ENCODE peak calls at places on chromosomes 3 and 15, in six cellular contexts. One of them, this sample, is unnamed.

GRCh38 chr15:70474367-70474681 is 289.0 kb downstream of the UACA start:
- DNase-seq in right cardiac atrium: peak; percentile 26
- DNase-seq in heart right ventricle: no peak
- DNase-seq in cardiac muscle cell: no peak
- DNase-seq in mesendoderm: no peak
- DNase-seq in psoas muscle: peak; percentile 46
- DNase-seq in this sample: no peak

GRCh38 chr3:23655749-23656148 is 150.0 kb upstream of the UBE2E1 start:
- DNase-seq in right cardiac atrium: no peak
- DNase-seq in heart right ventricle: no peak
- DNase-seq in cardiac muscle cell: no peak
- DNase-seq in mesendoderm: no peak
- DNase-seq in psoas muscle: no peak
- DNase-seq in this sample: no peak

GRCh38 chr3:179446501-179446900 is 4.8 kb downstream of the GNB4 start:
- DNase-seq in right cardiac atrium: no peak
- DNase-seq in heart right ventricle: no peak
- DNase-seq in cardiac muscle cell: peak; percentile 50
- DNase-seq in mesendoderm: peak; percentile 75
- DNase-seq in psoas muscle: no peak
- DNase-seq in this sample: no peak

GRCh38 chr3:43074901-43075689 is 30.8 kb downstream of the POMGNT2 start:
- DNase-seq in right cardiac atrium: no peak
- DNase-seq in heart right ventricle: no peak
- DNase-seq in cardiac muscle cell: no peak
- DNase-seq in mesendoderm: no peak
- DNase-seq in psoas muscle: no peak
- DNase-seq in this sample: no peak

GRCh38 chr15:32641517-32642059 is at the start of gene SCG5:
- DNase-seq in right cardiac atrium: no peak
- DNase-seq in heart right ventricle: no peak
- DNase-seq in cardiac muscle cell: peak; percentile 69
- DNase-seq in mesendoderm: peak; percentile 85
- DNase-seq in psoas muscle: no peak
- DNase-seq in this sample: no peak

GRCh38 chr3:157335677-157336076 is 101.0 kb upstream of the PTX3 start:
- DNase-seq in right cardiac atrium: no peak
- DNase-seq in heart right ventricle: no peak
- DNase-seq in cardiac muscle cell: peak; percentile 85
- DNase-seq in mesendoderm: peak; percentile 78
- DNase-seq in psoas muscle: no peak
- DNase-seq in this sample: no peak

GRCh38 chr3:140055032-140055791 is 120.2 kb downstream of the CLSTN2 start:
- DNase-seq in right cardiac atrium: no peak
- DNase-seq in heart right ventricle: no peak
- DNase-seq in cardiac muscle cell: no peak
- DNase-seq in mesendoderm: no peak
- DNase-seq in psoas muscle: no peak
- DNase-seq in this sample: no peak

GRCh38 chr3:170128977-170129431 is 52.5 kb downstream of the PHC3 start:
- DNase-seq in right cardiac atrium: no peak
- DNase-seq in heart right ventricle: no peak
- DNase-seq in cardiac muscle cell: peak; percentile 12
- DNase-seq in mesendoderm: peak; percentile 44
- DNase-seq in psoas muscle: no peak
- DNase-seq in this sample: no peak

GRCh38 chr3:127450331-127450730 is 140.2 kb downstream of the TPRA1 start:
- DNase-seq in right cardiac atrium: no peak
- DNase-seq in heart right ventricle: no peak
- DNase-seq in cardiac muscle cell: no peak
- DNase-seq in mesendoderm: no peak
- DNase-seq in psoas muscle: no peak
- DNase-seq in this sample: no peak

GRCh38 chr3:15556512-15556911 is 35.0 kb upstream of the COLQ start:
- DNase-seq in right cardiac atrium: no peak
- DNase-seq in heart right ventricle: no peak
- DNase-seq in cardiac muscle cell: no peak
- DNase-seq in mesendoderm: no peak
- DNase-seq in psoas muscle: no peak
- DNase-seq in this sample: no peak

GRCh38 chr15:58346361-58346760 is 85.4 kb upstream of the LIPC start:
- DNase-seq in right cardiac atrium: no peak
- DNase-seq in heart right ventricle: no peak
- DNase-seq in cardiac muscle cell: peak; percentile 51
- DNase-seq in mesendoderm: peak; percentile 77
- DNase-seq in psoas muscle: no peak
- DNase-seq in this sample: no peak

GRCh38 chr3:71905426-71905825 is 120.5 kb upstream of the PROK2 start:
- DNase-seq in right cardiac atrium: no peak
- DNase-seq in heart right ventricle: no peak
- DNase-seq in cardiac muscle cell: no peak
- DNase-seq in mesendoderm: no peak
- DNase-seq in psoas muscle: no peak
- DNase-seq in this sample: no peak

GRCh38 chr15:45802140-45802539 is 167.3 kb downstream of the SQOR start:
- DNase-seq in right cardiac atrium: no peak
- DNase-seq in heart right ventricle: no peak
- DNase-seq in cardiac muscle cell: no peak
- DNase-seq in mesendoderm: no peak
- DNase-seq in psoas muscle: no peak
- DNase-seq in this sample: no peak

GRCh38 chr3:14222900-14223594 is 44.4 kb downstream of the LSM3 start:
- DNase-seq in right cardiac atrium: no peak
- DNase-seq in heart right ventricle: no peak
- DNase-seq in cardiac muscle cell: peak; percentile 35
- DNase-seq in mesendoderm: no peak
- DNase-seq in psoas muscle: no peak
- DNase-seq in this sample: no peak

GRCh38 chr3:120095226-120096165 is 1.2 kb upstream of the GSK3B start:
- DNase-seq in right cardiac atrium: peak; percentile 93
- DNase-seq in heart right ventricle: peak; percentile 88
- DNase-seq in cardiac muscle cell: peak; percentile 93
- DNase-seq in mesendoderm: peak; percentile 96
- DNase-seq in psoas muscle: peak; percentile 91
- DNase-seq in this sample: peak; percentile 87

GRCh38 chr3:37852097-37852496 is 9.6 kb upstream of the CTDSPL start:
- DNase-seq in right cardiac atrium: no peak
- DNase-seq in heart right ventricle: no peak
- DNase-seq in cardiac muscle cell: peak; percentile 29
- DNase-seq in mesendoderm: no peak
- DNase-seq in psoas muscle: no peak
- DNase-seq in this sample: no peak

GRCh38 chr3:119627461-119627860 is 29.8 kb downstream of the PLA1A start:
- DNase-seq in right cardiac atrium: peak; percentile 53
- DNase-seq in heart right ventricle: no peak
- DNase-seq in cardiac muscle cell: peak; percentile 49
- DNase-seq in mesendoderm: no peak
- DNase-seq in psoas muscle: no peak
- DNase-seq in this sample: no peak

GRCh38 chr3:114363554-114364202 is 69.8 kb downstream of the TIGIT start:
- DNase-seq in right cardiac atrium: no peak
- DNase-seq in heart right ventricle: no peak
- DNase-seq in cardiac muscle cell: peak; percentile 42
- DNase-seq in mesendoderm: no peak
- DNase-seq in psoas muscle: no peak
- DNase-seq in this sample: no peak

GRCh38 chr15:20356444-20357138 is 185.0 kb downstream of the GOLGA6L6 start:
- DNase-seq in right cardiac atrium: peak; percentile 59
- DNase-seq in heart right ventricle: peak; percentile 64
- DNase-seq in cardiac muscle cell: no peak
- DNase-seq in mesendoderm: peak; percentile 50
- DNase-seq in psoas muscle: peak; percentile 56
- DNase-seq in this sample: peak; percentile 85

GRCh38 chr15:48897144-48897814 is 19.3 kb downstream of the EID1 start:
- DNase-seq in right cardiac atrium: peak; percentile 19
- DNase-seq in heart right ventricle: no peak
- DNase-seq in cardiac muscle cell: peak; percentile 84
- DNase-seq in mesendoderm: peak; percentile 57
- DNase-seq in psoas muscle: no peak
- DNase-seq in this sample: no peak

GRCh38 chr15:50798684-50799083 is 33.2 kb upstream of the SPPL2A start:
- DNase-seq in right cardiac atrium: no peak
- DNase-seq in heart right ventricle: no peak
- DNase-seq in cardiac muscle cell: no peak
- DNase-seq in mesendoderm: no peak
- DNase-seq in psoas muscle: peak; percentile 23
- DNase-seq in this sample: no peak

GRCh38 chr3:56251343-56251945 is 216.8 kb downstream of the ERC2 start:
- DNase-seq in right cardiac atrium: peak; percentile 12
- DNase-seq in heart right ventricle: no peak
- DNase-seq in cardiac muscle cell: peak; percentile 72
- DNase-seq in mesendoderm: peak; percentile 56
- DNase-seq in psoas muscle: no peak
- DNase-seq in this sample: no peak

GRCh38 chr3:52798978-52799476 is 4.4 kb downstream of the ITIH3 start:
- DNase-seq in right cardiac atrium: no peak
- DNase-seq in heart right ventricle: no peak
- DNase-seq in cardiac muscle cell: peak; percentile 9
- DNase-seq in mesendoderm: peak; percentile 71
- DNase-seq in psoas muscle: no peak
- DNase-seq in this sample: no peak

GRCh38 chr3:179962617-179963387 is 73.9 kb downstream of the PEX5L start:
- DNase-seq in right cardiac atrium: no peak
- DNase-seq in heart right ventricle: no peak
- DNase-seq in cardiac muscle cell: no peak
- DNase-seq in mesendoderm: no peak
- DNase-seq in psoas muscle: no peak
- DNase-seq in this sample: no peak

GRCh38 chr15:91075761-91076160 is 24.3 kb upstream of the SV2B start:
- DNase-seq in right cardiac atrium: no peak
- DNase-seq in heart right ventricle: no peak
- DNase-seq in cardiac muscle cell: no peak
- DNase-seq in mesendoderm: no peak
- DNase-seq in psoas muscle: no peak
- DNase-seq in this sample: no peak

GRCh38 chr3:23159929-23160328 is 43.2 kb upstream of the UBE2E2 start:
- DNase-seq in right cardiac atrium: no peak
- DNase-seq in heart right ventricle: no peak
- DNase-seq in cardiac muscle cell: peak; percentile 51
- DNase-seq in mesendoderm: no peak
- DNase-seq in psoas muscle: no peak
- DNase-seq in this sample: no peak

GRCh38 chr3:115580566-115580965 is 42.7 kb upstream of the GAP43 start:
- DNase-seq in right cardiac atrium: no peak
- DNase-seq in heart right ventricle: no peak
- DNase-seq in cardiac muscle cell: no peak
- DNase-seq in mesendoderm: no peak
- DNase-seq in psoas muscle: no peak
- DNase-seq in this sample: no peak

GRCh38 chr3:130539005-130539404 is 22.0 kb downstream of the COL6A6 start:
- DNase-seq in right cardiac atrium: peak; percentile 22
- DNase-seq in heart right ventricle: no peak
- DNase-seq in cardiac muscle cell: peak; percentile 67
- DNase-seq in mesendoderm: peak; percentile 84
- DNase-seq in psoas muscle: no peak
- DNase-seq in this sample: no peak

DNA sequence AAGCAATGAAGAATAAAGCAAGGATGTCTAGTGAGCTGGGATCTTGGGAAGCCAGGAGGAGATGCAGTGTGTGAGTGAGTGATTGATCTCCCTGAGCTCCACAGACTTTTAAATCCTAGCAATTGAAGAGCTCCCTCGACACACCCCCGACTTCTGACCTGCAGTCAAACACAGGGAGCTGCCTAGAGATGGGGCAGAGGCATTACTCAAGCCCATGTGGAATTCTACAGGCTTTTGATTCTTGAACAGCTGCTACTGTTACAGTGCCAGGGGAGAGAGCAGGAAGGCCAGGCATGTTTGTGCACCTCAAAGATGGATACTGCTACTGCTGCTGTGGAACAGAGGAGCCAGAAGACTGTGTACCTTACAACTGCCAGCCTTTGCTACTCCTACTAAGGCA is 1403.1 kb upstream of the ALCAM start:
- DNase-seq in right cardiac atrium: no peak
- DNase-seq in heart right ventricle: no peak
- DNase-seq in cardiac muscle cell: no peak
- DNase-seq in mesendoderm: peak; percentile 3
- DNase-seq in psoas muscle: no peak
- DNase-seq in this sample: no peak
- H3K4me1 ChIP-seq in right cardiac atrium: no peaks in the 10 kb centered on the region
- H3K4me1 ChIP-seq in heart right ventricle: no peaks in the 10 kb centered on the region
- H3K4me1 ChIP-seq in cardiac muscle cell: no peaks in the 10 kb centered on the region
- H3K4me1 ChIP-seq in mesendoderm: no peaks in the 10 kb centered on the region
- H3K4me1 ChIP-seq in psoas muscle: no peaks in the 10 kb centered on the region
- H3K4me1 ChIP-seq in this sample: no peaks in the 10 kb centered on the region

GRCh38 chr15:65372787-65373067 is 5.1 kb downstream of the IGDCC3 start:
- DNase-seq in right cardiac atrium: no peak
- DNase-seq in heart right ventricle: no peak
- DNase-seq in cardiac muscle cell: no peak
- DNase-seq in mesendoderm: no peak
- DNase-seq in psoas muscle: no peak
- DNase-seq in this sample: no peak
- H3K27me3 ChIP-seq in right cardiac atrium: no peaks in the 10 kb centered on the region
- H3K27me3 ChIP-seq in heart right ventricle: no peaks in the 10 kb centered on the region
- H3K27me3 ChIP-seq in cardiac muscle cell: no peaks in the 10 kb centered on the region
- H3K27me3 ChIP-seq in mesendoderm: no peaks in the 10 kb centered on the region
- H3K27me3 ChIP-seq in psoas muscle: no peaks in the 10 kb centered on the region
- H3K27me3 ChIP-seq in this sample: peaks cover 14% of the 10 kb centered on the region

GRCh38 chr15:87269566-87269965 is 987.0 kb downstream of the NTRK3 start:
- DNase-seq in right cardiac atrium: no peak
- DNase-seq in heart right ventricle: no peak
- DNase-seq in cardiac muscle cell: no peak
- DNase-seq in mesendoderm: peak; percentile 21
- DNase-seq in psoas muscle: no peak
- DNase-seq in this sample: no peak
- H3K27ac ChIP-seq in right cardiac atrium: no peak overlapping the region
- H3K27ac ChIP-seq in heart right ventricle: no peak overlapping the region
- H3K27ac ChIP-seq in cardiac muscle cell: no peak overlapping the region
- H3K27ac ChIP-seq in mesendoderm: no peak overlapping the region
- H3K27ac ChIP-seq in psoas muscle: no peak overlapping the region
- H3K27ac ChIP-seq in this sample: no peak overlapping the region

GRCh38 chr15:38129531-38130199 is 123.0 kb upstream of the SPRED1 start:
- DNase-seq in right cardiac atrium: peak; percentile 79
- DNase-seq in heart right ventricle: peak; percentile 31
- DNase-seq in cardiac muscle cell: peak; percentile 100
- DNase-seq in mesendoderm: no peak
- DNase-seq in psoas muscle: peak; percentile 68
- DNase-seq in this sample: no peak

GRCh38 chr15:38130739-38131498 is 121.7 kb upstream of the SPRED1 start:
- DNase-seq in right cardiac atrium: peak; percentile 87
- DNase-seq in heart right ventricle: peak; percentile 75
- DNase-seq in cardiac muscle cell: peak; percentile 99
- DNase-seq in mesendoderm: peak; percentile 47
- DNase-seq in psoas muscle: peak; percentile 88
- DNase-seq in this sample: no peak

GRCh38 chr15:38127306-38127731 is 125.3 kb upstream of the SPRED1 start:
- DNase-seq in right cardiac atrium: no peak
- DNase-seq in heart right ventricle: no peak
- DNase-seq in cardiac muscle cell: peak; percentile 32
- DNase-seq in mesendoderm: no peak
- DNase-seq in psoas muscle: no peak
- DNase-seq in this sample: no peak

GRCh38 chr15:38128389-38128788 is 124.2 kb upstream of the SPRED1 start:
- DNase-seq in right cardiac atrium: no peak
- DNase-seq in heart right ventricle: no peak
- DNase-seq in cardiac muscle cell: peak; percentile 77
- DNase-seq in mesendoderm: no peak
- DNase-seq in psoas muscle: no peak
- DNase-seq in this sample: no peak

GRCh38 chr15:38130200-38130567 is 122.5 kb upstream of the SPRED1 start:
- DNase-seq in right cardiac atrium: no peak
- DNase-seq in heart right ventricle: no peak
- DNase-seq in cardiac muscle cell: peak; percentile 43
- DNase-seq in mesendoderm: no peak
- DNase-seq in psoas muscle: no peak
- DNase-seq in this sample: no peak
- H3K4me1 ChIP-seq in right cardiac atrium: no peaks in the 10 kb centered on the region
- H3K4me1 ChIP-seq in heart right ventricle: peaks cover 30% of the 10 kb centered on the region
- H3K4me1 ChIP-seq in cardiac muscle cell: no peaks in the 10 kb centered on the region
- H3K4me1 ChIP-seq in mesendoderm: no peaks in the 10 kb centered on the region
- H3K4me1 ChIP-seq in psoas muscle: peaks cover 4% of the 10 kb centered on the region
- H3K4me1 ChIP-seq in this sample: no peaks in the 10 kb centered on the region